ENCODE peak calls at places on chromosomes 13 and 19, in nine cellular contexts. E is cardiac muscle cell, R is A549, K is neural progenitor cell, W is esophagus squamous epithelium, D is body of pancreas, L is tibial artery, Z is upper lobe of right lung, N is heart right ventricle. X is an unnamed sample.

GRCh38 chr19:14676762-14677161 is 2.1 kb upstream of the ADGRE3 start:
- DNase-seq in D (no peak), R (no peak), K (no peak), N (no peak), Z (no peak), W (no peak), E (no peak), L (no peak), X (no peak)

GRCh38 chr13:113110048-113110851 is 4.7 kb downstream of the F7 start:
- DNase-seq in R (no peak), L (no peak), E (no peak), K (no peak), D (no peak), N (no peak), W (no peak), Z (peak; percentile 69), X (peak; percentile 46)

GRCh38 chr19:27580906-27581305 is 1632.0 kb downstream of the UQCRFS1 start:
- DNase-seq in R (no peak), E (no peak), N (no peak), W (no peak), Z (no peak), D (no peak), L (no peak), K (no peak), X (no peak)

GRCh38 chr13:46124531-46124966 is 19.7 kb upstream of the CPB2 start:
- DNase-seq in N (no peak), R (no peak), Z (peak; percentile 67), D (no peak), E (no peak), L (no peak), K (no peak), W (no peak), X (no peak)

GRCh38 chr19:45477216-45477615 is 9.4 kb downstream of the FOSB start:
- DNase-seq in Z (no peak), W (no peak), E (no peak), D (no peak), K (no peak), R (no peak), N (no peak), L (no peak), X (no peak)

GRCh38 chr13:26531751-26532150 is 25.7 kb upstream of the WASF3 start:
- DNase-seq in W (no peak), E (no peak), Z (no peak), K (no peak), N (no peak), R (no peak), L (no peak), D (no peak), X (no peak)

GRCh38 chr13:101139076-101139475 is 277.2 kb downstream of the NALCN start:
- DNase-seq in N (no peak), K (no peak), L (no peak), D (no peak), R (no peak), E (no peak), W (no peak), Z (no peak), X (no peak)

GRCh38 chr19:942133-942645 is 16.4 kb downstream of the ARID3A start:
- DNase-seq in W (no peak), K (no peak), N (no peak), R (no peak), L (no peak), E (no peak), Z (no peak), D (no peak), X (no peak)

GRCh38 chr13:25679154-25679553 is 307.4 kb downstream of the ATP8A2 start:
- DNase-seq in D (no peak), R (no peak), E (no peak), L (no peak), N (no peak), W (no peak), K (no peak), Z (no peak), X (no peak)

GRCh38 chr13:80011448-80012212 is 329.3 kb downstream of the SPRY2 start:
- DNase-seq in R (no peak), W (no peak), N (no peak), L (no peak), D (no peak), K (no peak), E (no peak), Z (no peak), X (peak; percentile 39)

GRCh38 chr19:52214241-52214640 is 24.4 kb downstream of the PPP2R1A start:
- DNase-seq in Z (no peak), K (no peak), L (no peak), E (no peak), D (no peak), N (no peak), R (no peak), W (no peak), X (no peak)

GRCh38 chr19:53507523-53508442 is 30.2 kb upstream of the ZNF331 start:
- DNase-seq in W (no peak), N (no peak), E (no peak), L (no peak), R (no peak), D (no peak), Z (no peak), K (no peak), X (no peak)

GRCh38 chr13:78589206-78589605 is 14.1 kb downstream of the POU4F1 start:
- DNase-seq in E (peak; percentile 87), W (no peak), N (peak; percentile 56), L (no peak), R (no peak), K (peak; percentile 90), Z (no peak), D (no peak), X (no peak)

GRCh38 chr19:14405380-14405757 is 13.8 kb downstream of the DDX39A start:
- DNase-seq in D (no peak), L (no peak), Z (no peak), R (no peak), N (no peak), K (peak; percentile 73), E (no peak), W (no peak), X (no peak)

GRCh38 chr13:99002191-99002710 is 24.4 kb upstream of the DOCK9 start:
- DNase-seq in R (no peak), K (no peak), W (no peak), L (no peak), D (no peak), N (no peak), Z (no peak), E (no peak), X (no peak)

GRCh38 chr19:54149021-54149812 is 10.3 kb downstream of the LENG1 start:
- DNase-seq in W (no peak), N (no peak), R (no peak), Z (no peak), E (no peak), D (no peak), L (no peak), K (no peak), X (no peak)

GRCh38 chr13:111323950-111324651 is 3.7 kb downstream of the TEX29 start:
- DNase-seq in W (no peak), L (peak; percentile 10), E (no peak), N (no peak), K (no peak), D (no peak), Z (no peak), R (no peak), X (no peak)

GRCh38 chr13:25882732-25883357 is 169.0 kb downstream of the SHISA2 start:
- DNase-seq in W (no peak), E (no peak), R (no peak), Z (no peak), N (no peak), K (peak; percentile 39), D (no peak), L (no peak), X (no peak)

GRCh38 chr13:94641432-94641941 is 39.8 kb downstream of the GPR180 start:
- DNase-seq in K (no peak), W (no peak), Z (no peak), N (no peak), E (no peak), L (no peak), D (no peak), R (no peak), X (no peak)

GRCh38 chr13:84433024-84433423 is 550.8 kb upstream of the SLITRK1 start:
- DNase-seq in N (no peak), L (no peak), W (no peak), E (no peak), D (no peak), R (no peak), K (no peak), Z (no peak), X (no peak)

DNA sequence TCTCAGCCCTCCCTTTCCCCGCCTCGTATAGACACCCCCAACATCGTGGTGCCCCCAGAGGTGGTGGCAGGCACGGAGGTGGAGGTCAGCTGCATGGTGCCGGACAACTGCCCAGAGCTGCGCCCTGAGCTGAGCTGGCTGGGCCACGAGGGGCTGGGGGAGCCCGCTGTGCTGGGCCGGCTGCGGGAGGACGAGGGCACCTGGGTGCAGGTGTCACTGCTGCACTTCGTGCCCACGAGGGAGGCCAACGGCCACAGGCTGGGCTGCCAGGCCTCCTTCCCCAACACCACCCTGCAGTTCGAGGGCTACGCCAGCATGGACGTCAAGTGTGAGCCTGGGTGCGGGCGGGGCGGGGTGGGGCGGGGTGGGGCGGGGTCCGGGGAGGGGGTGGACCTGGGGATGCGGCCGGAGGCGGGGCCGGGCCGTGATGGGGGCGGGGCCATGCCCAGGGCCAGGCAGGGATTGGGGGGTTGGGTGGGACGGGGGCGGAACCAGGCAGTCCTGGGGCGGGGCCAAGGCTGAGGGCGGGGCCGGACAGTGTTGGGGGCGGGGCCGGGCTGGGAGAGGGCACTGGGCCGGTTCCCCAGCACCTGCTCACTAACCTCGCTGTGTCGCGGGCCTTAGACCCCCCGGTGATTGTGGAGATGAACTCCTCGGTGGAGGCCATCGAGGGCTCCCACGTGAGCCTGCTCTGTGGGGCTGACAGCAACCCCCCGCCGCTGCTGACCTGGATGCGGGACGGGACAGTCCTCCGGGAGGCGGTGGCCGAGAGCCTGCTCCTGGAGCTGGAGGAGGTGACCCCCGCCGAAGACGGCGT is 7.8 kb downstream of the MAG start:
- DNase-seq in W (no peak), L (no peak), D (no peak), N (no peak), K (no peak), E (peak; percentile 37), R (no peak), Z (no peak), X (no peak)
- H3K4me1 ChIP-seq in W (no peaks in the 10 kb centered on the region), L (no peaks in the 10 kb centered on the region), D (no peaks in the 10 kb centered on the region), N (no peaks in the 10 kb centered on the region), K (no peaks in the 10 kb centered on the region), E (no peaks in the 10 kb centered on the region), R (no peaks in the 10 kb centered on the region), Z (no peaks in the 10 kb centered on the region), X (no peaks in the 10 kb centered on the region)

GRCh38 chr19:38266070-38266469 is 1.7 kb downstream of the SPINT2 start:
- DNase-seq in Z (no peak), D (no peak), R (no peak), W (no peak), E (no peak), N (no peak), K (no peak), L (no peak), X (no peak)
- H3K4me1 ChIP-seq in Z (peaks cover 16% of the 10 kb centered on the region), D (peaks cover 69% of the 10 kb centered on the region), R (peaks cover 72% of the 10 kb centered on the region), W (peaks cover 6% of the 10 kb centered on the region), E (peaks cover 41% of the 10 kb centered on the region), N (peaks cover 5% of the 10 kb centered on the region), K (peaks cover 33% of the 10 kb centered on the region), L (peaks cover 38% of the 10 kb centered on the region), X (peaks cover 7% of the 10 kb centered on the region)

GRCh38 chr19:35162471-35163326 is 8.2 kb downstream of the FXYD5 start:
- DNase-seq in W (no peak), E (no peak), Z (no peak), N (no peak), L (no peak), D (no peak), R (no peak), K (no peak), X (no peak)
- H3K4me1 ChIP-seq in W (peaks cover 7% of the 10 kb centered on the region), E (no peaks in the 10 kb centered on the region), Z (peaks cover 7% of the 10 kb centered on the region), N (no peaks in the 10 kb centered on the region), L (no peaks in the 10 kb centered on the region), D (no peaks in the 10 kb centered on the region), R (no peaks in the 10 kb centered on the region), K (no peaks in the 10 kb centered on the region), X (no peaks in the 10 kb centered on the region)

GRCh38 chr13:103835052-103835451 is 768.8 kb upstream of the SLC10A2 start:
- DNase-seq in R (no peak), W (no peak), K (no peak), D (no peak), N (no peak), L (no peak), E (no peak), Z (no peak), X (no peak)
- H3K4me1 ChIP-seq in R (no peaks in the 10 kb centered on the region), W (no peaks in the 10 kb centered on the region), K (no peaks in the 10 kb centered on the region), D (no peaks in the 10 kb centered on the region), N (no peaks in the 10 kb centered on the region), L (no peaks in the 10 kb centered on the region), E (no peaks in the 10 kb centered on the region), Z (no peaks in the 10 kb centered on the region), X (no peaks in the 10 kb centered on the region)

X was measured in ovary.